ENCODE peak calls at places on chromosome 9, in four cellular contexts. S is H1, M is AG04449, K is transverse colon. L is an unnamed sample.

GRCh38 chr9:70954126-70954525 is 167.3 kb downstream of the TRPM3 start:
- DNase-seq in M (peak), K (no peak), S (no peak), L (no peak)

GRCh38 chr9:14779566-14780022 is 57.1 kb upstream of the CER1 start:
- DNase-seq in K (no peak), M (no peak), S (no peak), L (no peak)

GRCh38 chr9:613771-614347 is 227.6 kb upstream of the DMRT1 start:
- DNase-seq in M (peak), S (peak), K (peak), L (peak)

GRCh38 chr9:76223749-76224340 is 170.4 kb downstream of the RFK start:
- DNase-seq in S (no peak), K (no peak), M (no peak), L (no peak)

GRCh38 chr9:306907-307306 is 92.2 kb downstream of the DOCK8 start:
- DNase-seq in S (no peak), M (no peak), K (peak), L (no peak)

GRCh38 chr9:115650768-115651167 is 502.8 kb upstream of the PAPPA start:
- DNase-seq in S (no peak), M (peak), K (no peak), L (no peak)

GRCh38 chr9:114495992-114496391 is 9.3 kb downstream of the WHRN start:
- DNase-seq in K (no peak), S (no peak), M (no peak), L (no peak)

GRCh38 chr9:73133042-73133651 is 18.5 kb upstream of the ANXA1 start:
- DNase-seq in S (no peak), K (no peak), M (no peak), L (no peak)

GRCh38 chr9:126612813-126613641 is 701 bp upstream of the LMX1B start:
- DNase-seq in M (no peak), S (peak), K (no peak), L (no peak)

GRCh38 chr9:33142531-33142930 is 24.6 kb downstream of the B4GALT1 start:
- DNase-seq in M (no peak), S (no peak), K (no peak), L (no peak)

GRCh38 chr9:6667633-6668280 is 22.2 kb upstream of the GLDC start:
- DNase-seq in M (no peak), S (no peak), K (no peak), L (no peak)

GRCh38 chr9:16664211-16664610 is 206.3 kb downstream of the BNC2 start:
- DNase-seq in K (no peak), S (no peak), M (no peak), L (no peak)

GRCh38 chr9:18614651-18615050 is 140.7 kb downstream of the ADAMTSL1 start:
- DNase-seq in S (no peak), M (no peak), K (no peak), L (no peak)

GRCh38 chr9:92534199-92535159 is 1.3 kb downstream of the ECM2 start:
- DNase-seq in M (no peak), K (no peak), S (no peak), L (no peak)

GRCh38 chr9:121765021-121765950 is 113.9 kb downstream of the DAB2IP start:
- DNase-seq in M (no peak), K (peak), S (no peak), L (peak)

GRCh38 chr9:79568337-79569084 is 3.3 kb upstream of the TLE4 start:
- DNase-seq in K (peak), S (no peak), M (no peak), L (no peak)

GRCh38 chr9:75088646-75089368 is 493 bp downstream of the OSTF1 start:
- DNase-seq in K (peak), S (peak), M (no peak), L (peak)

GRCh38 chr9:36551868-36552267 is 20.8 kb upstream of the MELK start:
- DNase-seq in S (no peak), M (no peak), K (no peak), L (no peak)

GRCh38 chr9:84300271-84300670 is 40.3 kb downstream of the SLC28A3 start:
- DNase-seq in K (no peak), M (no peak), S (no peak), L (no peak)

GRCh38 chr9:136526625-136527066 is 19.2 kb downstream of the NOTCH1 start:
- DNase-seq in M (no peak), S (no peak), K (peak), L (no peak)

GRCh38 chr9:101727621-101728524 is 10.6 kb downstream of the GRIN3A start:
- DNase-seq in S (no peak), M (peak), K (peak), L (no peak)

GRCh38 chr9:87405677-87406544 is 91.8 kb upstream of the DAPK1 start:
- DNase-seq in S (no peak), M (no peak), K (no peak), L (no peak)

GRCh38 chr9:77752566-77752965 is 104.4 kb upstream of the GNA14 start:
- DNase-seq in M (peak), K (no peak), S (no peak), L (no peak)

GRCh38 chr9:135486267-135487065 is 6.9 kb downstream of the PPP1R26 start:
- DNase-seq in M (no peak), S (no peak), K (no peak), L (no peak)
- TF ChIP-seq CTCF in M (no peak), S (no peak), K (no peak), L (no peak)

GRCh38 chr9:110130791-110131416 is 77.1 kb downstream of the C9orf152 start:
- DNase-seq in S (no peak), K (no peak), M (no peak), L (no peak)
- H3K4me3 ChIP-seq in S (no peak), K (no peak), M (no peak), L (no peak)

DNA sequence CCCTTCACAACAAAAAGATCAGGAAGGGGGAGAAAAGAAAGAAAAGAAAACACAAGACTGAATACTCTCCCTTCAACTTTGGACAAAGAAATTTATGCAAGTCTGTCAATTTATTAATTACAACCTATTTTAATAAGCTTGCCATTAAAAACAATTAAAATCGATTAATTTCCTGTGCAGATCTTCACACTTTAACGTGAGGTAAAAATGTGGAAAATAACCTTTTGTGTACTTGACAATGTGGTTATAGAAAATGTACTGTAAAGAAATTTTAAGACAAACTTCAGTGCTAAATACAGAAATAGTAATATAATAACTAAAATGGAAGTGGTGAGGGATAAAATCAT is 2.7 kb upstream of the MLLT3 start:
- DNase-seq in K (no peak), M (no peak), S (no peak), L (no peak)
- TF ChIP-seq CTCF in K (no peak), M (no peak), S (no peak), L (no peak)

GRCh38 chr9:88993327-88993726 is 2.1 kb downstream of the S1PR3 start:
- DNase-seq in S (no peak), K (no peak), M (no peak), L (no peak)

GRCh38 chr9:88995205-88995604 is 3.9 kb downstream of the S1PR3 start:
- DNase-seq in S (no peak), M (no peak), K (no peak), L (no peak)

GRCh38 chr9:88995627-88996026 is 4.4 kb downstream of the S1PR3 start:
- DNase-seq in K (no peak), S (no peak), M (no peak), L (no peak)

GRCh38 chr9:88993871-88994819 is 2.9 kb downstream of the S1PR3 start:
- DNase-seq in S (peak), K (no peak), M (no peak), L (no peak)

DNA sequence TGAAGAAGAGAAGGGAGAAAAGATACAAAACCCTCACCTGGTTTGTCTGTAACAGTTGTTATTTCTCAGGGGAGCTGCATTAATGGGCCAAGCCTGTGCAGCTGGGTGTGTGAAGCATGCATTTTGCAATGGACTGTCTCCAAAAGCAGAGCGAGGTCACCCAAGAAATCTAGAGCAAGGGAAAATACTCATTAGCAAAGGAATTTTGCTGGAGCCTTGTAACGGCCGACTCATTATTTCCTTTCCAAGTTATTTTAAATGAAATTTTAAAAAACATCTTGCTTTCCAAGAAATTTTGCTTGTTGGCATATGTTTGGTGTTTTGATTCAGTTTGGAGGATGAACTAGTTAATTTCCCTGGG is 3.5 kb downstream of the S1PR3 start:
- DNase-seq in S (no peak), K (no peak), M (no peak), L (no peak)
- H3K4me3 ChIP-seq in S (no peak), K (no peak), M (no peak), L (peak)

GRCh38 chr9:107737610-107737986 is 248.0 kb upstream of the KLF4 start:
- DNase-seq in M (no peak), K (no peak), S (no peak), L (no peak)

GRCh38 chr9:107732781-107733529 is 243.4 kb upstream of the KLF4 start:
- DNase-seq in M (no peak), K (no peak), S (no peak), L (no peak)

GRCh38 chr9:107733530-107733907 is 243.9 kb upstream of the KLF4 start:
- DNase-seq in K (peak), M (no peak), S (no peak), L (peak)

GRCh38 chr9:107735821-107736220 is 246.3 kb upstream of the KLF4 start:
- DNase-seq in M (no peak), K (no peak), S (no peak), L (no peak)

GRCh38 chr9:107734231-107735014 is 244.9 kb upstream of the KLF4 start:
- DNase-seq in M (peak), S (no peak), K (no peak), L (peak)
- TF ChIP-seq CTCF in M (no peak), S (no peak), K (no peak), L (no peak)

GRCh38 chr9:99560561-99560960 is 261.1 kb upstream of the NR4A3 start:
- DNase-seq in K (no peak), S (no peak), M (no peak), L (no peak)
- H3K4me3 ChIP-seq in K (no peak), S (no peak), M (no peak), L (no peak)

GRCh38 chr9:113485761-113486115 is 22.2 kb downstream of the RGS3 start:
- DNase-seq in S (no peak), M (no peak), K (no peak), L (no peak)
- TF ChIP-seq CTCF in S (no peak), M (no peak), K (no peak), L (no peak)

GRCh38 chr9:123757547-123757946 is 172.4 kb downstream of the DENND1A start:
- DNase-seq in S (no peak), M (no peak), K (no peak), L (no peak)
- H3K4me3 ChIP-seq in S (no peak), M (no peak), K (no peak), L (peak)

DNA sequence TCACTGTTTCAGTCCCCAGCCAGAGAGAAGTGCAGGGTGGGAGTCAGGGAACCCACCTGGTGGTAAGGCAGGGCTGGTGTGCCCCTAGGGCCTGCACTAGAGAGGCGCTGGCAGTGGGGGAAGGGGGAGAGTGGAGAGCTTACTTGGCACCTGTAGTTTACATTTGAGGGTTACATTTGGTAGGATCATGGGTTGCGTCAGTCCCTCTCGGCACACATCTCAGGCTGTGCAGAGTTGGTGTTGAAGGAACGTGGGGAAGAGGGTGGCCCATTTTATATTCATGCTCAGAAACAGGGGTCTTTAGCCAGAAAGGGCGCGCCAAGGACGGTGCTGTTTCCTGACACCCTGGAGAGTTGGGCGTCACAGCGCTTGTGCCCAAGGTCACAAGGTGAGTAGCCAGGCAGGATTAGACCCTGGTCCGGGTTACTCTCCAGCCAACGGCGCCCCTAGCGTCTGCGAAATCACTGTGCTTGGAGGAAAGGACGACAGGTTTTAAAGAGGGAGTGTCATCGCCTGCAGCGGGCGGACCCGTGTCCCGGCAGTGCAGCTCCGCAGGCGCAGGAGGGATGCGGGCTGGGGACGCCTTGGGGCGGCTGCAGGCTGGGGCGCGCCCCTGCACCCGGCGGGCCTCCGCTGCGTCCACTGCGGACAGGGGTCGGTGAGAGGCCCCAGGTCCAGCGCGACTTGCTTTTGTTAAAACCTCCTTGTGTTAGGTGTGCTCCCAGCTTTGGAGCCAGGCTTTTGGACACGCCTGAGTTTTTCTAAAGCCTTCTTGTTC is 272.6 kb downstream of the FANCC start:
- DNase-seq in S (peak), K (peak), M (no peak), L (peak)
- TF ChIP-seq CTCF in S (peak), K (no peak), M (no peak), L (peak)

L was measured in left ventricle myocardium inferior.